ENCODE peak calls at places on chromosomes 2 and 18, in ten cellular contexts. T is OCI-LY7, V is spleen, U is left ventricle myocardium inferior, N is HL-60, R is SK-N-SH, W is upper lobe of left lung, S is pancreas, Y is colonic mucosa, O is body of pancreas. K is an unnamed sample.

GRCh38 chr2:66547113-66547512 is 112.2 kb downstream of the MEIS1 start:
- DNase-seq in T (no peak), V (no peak), U (no peak), N (no peak), R (no peak), W (no peak), S (no peak), Y (no peak), O (no peak), K (no peak)

GRCh38 chr2:189533274-189534035 is 47.1 kb downstream of the SLC40A1 start:
- DNase-seq in T (no peak), V (no peak), U (no peak), N (no peak), R (no peak), W (no peak), S (no peak), Y (no peak), O (no peak), K (no peak)

GRCh38 chr2:158753561-158754302 is 41.4 kb upstream of the DAPL1 start:
- DNase-seq in T (peak), V (no peak), U (peak), N (peak), R (peak), W (no peak), S (peak), Y (peak), O (peak), K (peak)

GRCh38 chr2:128369126-128369555 is 50.5 kb upstream of the HS6ST1 start:
- DNase-seq in T (no peak), V (peak), U (no peak), N (no peak), R (no peak), W (no peak), S (no peak), Y (no peak), O (no peak), K (no peak)

GRCh38 chr2:220034356-220035121 is 407.1 kb downstream of the SLC4A3 start:
- DNase-seq in T (no peak), V (no peak), U (no peak), N (no peak), R (no peak), W (no peak), S (no peak), Y (no peak), O (no peak), K (no peak)

GRCh38 chr2:143128681-143129580 is at the start of gene ARHGAP15:
- DNase-seq in T (peak), V (peak), U (no peak), N (peak), R (no peak), W (peak), S (no peak), Y (peak), O (no peak), K (no peak)

GRCh38 chr2:42961385-42961800 is 169.0 kb upstream of the HAAO start:
- DNase-seq in T (peak), V (no peak), U (peak), N (peak), R (no peak), W (no peak), S (no peak), Y (no peak), O (no peak), K (no peak)

GRCh38 chr2:96969321-96969720 is 17.1 kb downstream of the FAM178B start:
- DNase-seq in T (no peak), V (no peak), U (no peak), N (no peak), R (no peak), W (no peak), S (no peak), Y (no peak), O (no peak), K (no peak)

GRCh38 chr2:168712053-168712452 is 90.4 kb upstream of the NOSTRIN start:
- DNase-seq in T (peak), V (no peak), U (no peak), N (no peak), R (no peak), W (no peak), S (no peak), Y (no peak), O (no peak), K (no peak)

GRCh38 chr18:57833441-57834101 is 30.5 kb upstream of the ATP8B1 start:
- DNase-seq in T (no peak), V (no peak), U (no peak), N (no peak), R (no peak), W (no peak), S (peak), Y (peak), O (no peak), K (no peak)

GRCh38 chr2:216539791-216540241 is 41.2 kb downstream of the RPL37A start:
- DNase-seq in T (no peak), V (peak), U (peak), N (no peak), R (peak), W (peak), S (peak), Y (peak), O (peak), K (no peak)

GRCh38 chr2:101038455-101039255 is 36.6 kb downstream of the RPL31 start:
- DNase-seq in T (peak), V (no peak), U (no peak), N (peak), R (no peak), W (no peak), S (no peak), Y (no peak), O (no peak), K (peak)

GRCh38 chr2:72081450-72081849 is 66.2 kb downstream of the CYP26B1 start:
- DNase-seq in T (no peak), V (peak), U (no peak), N (no peak), R (no peak), W (no peak), S (no peak), Y (no peak), O (no peak), K (no peak)

GRCh38 chr18:39491408-39491807 is 1925.8 kb upstream of the CELF4 start:
- DNase-seq in T (no peak), V (no peak), U (no peak), N (no peak), R (no peak), W (no peak), S (no peak), Y (no peak), O (no peak), K (no peak)

GRCh38 chr2:222939208-222939846 is 78.5 kb downstream of the ACSL3 start:
- DNase-seq in T (peak), V (no peak), U (no peak), N (peak), R (peak), W (peak), S (no peak), Y (peak), O (peak), K (peak)

GRCh38 chr2:196399736-196400691 is 228.6 kb upstream of the STK17B start:
- DNase-seq in T (no peak), V (no peak), U (no peak), N (peak), R (no peak), W (peak), S (no peak), Y (no peak), O (no peak), K (no peak)

GRCh38 chr2:96816836-96817702 is 1.0 kb downstream of the CNNM3 start:
- DNase-seq in T (no peak), V (peak), U (no peak), N (no peak), R (peak), W (no peak), S (no peak), Y (no peak), O (no peak), K (no peak)

GRCh38 chr2:127098711-127099110 is 8.2 kb downstream of the BIN1 start:
- DNase-seq in T (no peak), V (peak), U (no peak), N (no peak), R (peak), W (no peak), S (no peak), Y (no peak), O (no peak), K (no peak)

GRCh38 chr2:145018502-145018901 is 498.6 kb upstream of the ZEB2 start:
- DNase-seq in T (no peak), V (no peak), U (no peak), N (no peak), R (no peak), W (no peak), S (no peak), Y (no peak), O (no peak), K (no peak)

GRCh38 chr2:151071382-151071781 is 190.3 kb downstream of the RBM43 start:
- DNase-seq in T (no peak), V (no peak), U (no peak), N (no peak), R (no peak), W (no peak), S (no peak), Y (no peak), O (no peak), K (peak)

GRCh38 chr2:161045726-161046125 is 114.5 kb upstream of the TANK start:
- DNase-seq in T (no peak), V (no peak), U (no peak), N (no peak), R (no peak), W (no peak), S (no peak), Y (no peak), O (no peak), K (no peak)

GRCh38 chr2:127165539-127165935 is 54.6 kb downstream of the CYP27C1 start:
- DNase-seq in T (no peak), V (peak), U (no peak), N (no peak), R (no peak), W (no peak), S (no peak), Y (no peak), O (no peak), K (no peak)

GRCh38 chr2:236359426-236359825 is 95.2 kb upstream of the ASB18 start:
- DNase-seq in T (no peak), V (peak), U (no peak), N (no peak), R (no peak), W (no peak), S (no peak), Y (no peak), O (no peak), K (no peak)
- H3K27ac ChIP-seq in T (no peak), V (no peak), U (no peak), N (no peak), R (no peak), W (no peak), S (no peak), Y (no peak), O (no peak), K (no peak)

GRCh38 chr2:5691659-5692529 is at the start of gene SOX11:
- DNase-seq in T (peak), V (peak), U (peak), N (no peak), R (peak), W (no peak), S (no peak), Y (no peak), O (no peak), K (peak)
- TF ChIP-seq CTCF in T (peak), V (no peak), U (peak), N (no peak), R (peak), W (no peak), S (no peak), Y (no peak), O (no peak), K (peak)

GRCh38 chr2:218418321-218418716 is 604 bp upstream of the VIL1 start:
- DNase-seq in T (no peak), V (no peak), U (no peak), N (no peak), R (no peak), W (no peak), S (no peak), Y (no peak), O (no peak), K (no peak)
- H3K27ac ChIP-seq in T (no peak), V (no peak), U (no peak), N (no peak), R (no peak), W (no peak), S (no peak), Y (peak), O (peak), K (no peak)

DNA sequence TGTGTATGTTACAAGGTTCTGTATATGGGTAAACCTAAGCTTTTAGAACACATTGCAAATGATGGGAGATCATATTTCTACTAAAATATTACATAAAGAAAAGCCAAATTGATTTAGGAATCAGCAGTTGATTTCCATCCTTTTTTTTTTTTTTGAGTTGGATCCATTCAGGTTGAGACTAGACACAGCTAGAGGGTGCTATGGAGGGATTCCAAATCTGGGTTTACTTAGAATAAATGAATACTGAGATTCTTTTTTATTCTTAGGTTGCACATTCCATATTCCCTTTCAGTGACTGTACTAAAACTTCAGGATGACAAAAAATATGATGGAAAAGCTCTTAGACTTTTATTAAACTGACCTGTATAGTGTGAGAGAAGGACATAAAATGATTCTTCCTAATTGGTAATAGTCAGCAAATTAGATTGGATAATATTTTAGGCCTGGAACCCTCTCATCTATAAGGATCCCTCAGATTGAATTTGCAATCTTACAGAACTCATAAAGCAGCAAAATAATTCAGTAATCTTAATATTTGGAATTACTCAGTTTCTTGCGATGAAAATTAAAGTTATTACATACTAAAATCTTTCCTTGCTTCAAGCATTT is 183.3 kb upstream of the SESTD1 start:
- DNase-seq in T (no peak), V (no peak), U (no peak), N (no peak), R (no peak), W (no peak), S (no peak), Y (no peak), O (no peak), K (no peak)
- TF ChIP-seq CTCF in T (peak), V (no peak), U (no peak), N (no peak), R (peak), W (no peak), S (no peak), Y (no peak), O (no peak), K (no peak)

GRCh38 chr18:42271656-42272355 is 316.8 kb downstream of the PIK3C3 start:
- DNase-seq in T (no peak), V (no peak), U (no peak), N (no peak), R (no peak), W (no peak), S (no peak), Y (no peak), O (no peak), K (no peak)

GRCh38 chr18:42268793-42269192 is 313.8 kb downstream of the PIK3C3 start:
- DNase-seq in T (no peak), V (no peak), U (no peak), N (no peak), R (no peak), W (no peak), S (no peak), Y (no peak), O (no peak), K (peak)

GRCh38 chr18:42275949-42276730 is 321.1 kb downstream of the PIK3C3 start:
- DNase-seq in T (no peak), V (no peak), U (no peak), N (no peak), R (no peak), W (no peak), S (no peak), Y (peak), O (no peak), K (no peak)

GRCh38 chr18:42275138-42275535 is 320.1 kb downstream of the PIK3C3 start:
- DNase-seq in T (no peak), V (no peak), U (no peak), N (no peak), R (no peak), W (no peak), S (no peak), Y (no peak), O (no peak), K (no peak)

DNA sequence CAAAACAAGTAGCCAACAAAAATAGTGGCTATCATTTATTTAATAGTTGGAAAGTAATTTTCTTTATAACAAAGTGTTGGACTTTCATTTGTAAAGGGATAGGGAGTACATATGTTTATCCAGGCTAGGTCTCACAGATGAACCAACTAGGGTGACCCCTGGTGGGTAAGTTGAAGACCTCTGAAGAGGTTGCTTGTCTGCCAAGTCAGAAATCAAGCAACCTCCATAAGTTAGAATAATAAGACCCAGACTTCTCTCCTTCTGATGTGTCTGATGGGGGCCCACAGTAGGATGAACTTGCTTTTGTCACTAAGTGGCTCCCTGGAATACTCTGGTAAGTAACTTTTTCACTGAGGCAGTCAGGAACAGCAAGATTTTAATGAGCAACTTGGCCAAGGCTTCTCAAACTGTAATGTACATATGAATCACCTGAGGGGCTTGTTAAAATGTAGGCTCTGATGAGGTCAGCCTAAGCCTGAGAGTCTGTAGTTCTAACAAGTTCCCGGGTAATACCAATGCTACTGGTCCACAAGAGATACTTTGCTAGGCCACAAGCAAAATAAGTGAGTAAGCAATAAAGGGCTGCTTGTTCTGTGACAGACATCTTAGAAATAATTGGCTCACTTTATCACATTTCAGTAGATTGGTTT is 319.6 kb downstream of the PIK3C3 start:
- DNase-seq in T (peak), V (no peak), U (no peak), N (no peak), R (peak), W (no peak), S (no peak), Y (no peak), O (no peak), K (peak)
- H3K27ac ChIP-seq in T (no peak), V (no peak), U (no peak), N (no peak), R (no peak), W (no peak), S (no peak), Y (no peak), O (no peak), K (peak)

GRCh38 chr2:16553222-16553621 is 112.4 kb downstream of the CYRIA start:
- DNase-seq in T (peak), V (no peak), U (no peak), N (peak), R (peak), W (peak), S (no peak), Y (peak), O (peak), K (peak)
- TF ChIP-seq CTCF in T (peak), V (no peak), U (peak), N (peak), R (peak), W (peak), S (no peak), Y (peak), O (peak), K (peak)

GRCh38 chr2:121075006-121075545 is 209.9 kb downstream of the TFCP2L1 start:
- DNase-seq in T (peak), V (no peak), U (no peak), N (no peak), R (peak), W (no peak), S (no peak), Y (no peak), O (no peak), K (peak)
- H3K27ac ChIP-seq in T (no peak), V (no peak), U (no peak), N (no peak), R (no peak), W (no peak), S (no peak), Y (no peak), O (no peak), K (peak)